ENCODE peak calls at places on chromosomes 6 and 20, in ten cellular contexts. K is GM23338, X is hepatocyte, P is DND-41, D is IMR-90, J is neural progenitor cell, U is MM.1S, N is fibroblast of lung, W is OCI-LY7, B is mesendoderm. Z is an unnamed sample.

GRCh38 chr20:36775196-36775595 is 1.6 kb upstream of the DSN1 start:
- DNase-seq in K (no peak), X (no peak), P (no peak), D (no peak), J (no peak), U (no peak), N (no peak), W (no peak), B (peak; percentile 30), Z (no peak)

GRCh38 chr6:44855562-44856494 is 468.3 kb downstream of the CDC5L start:
- DNase-seq in K (no peak), X (no peak), P (no peak), D (peak; percentile 56), J (no peak), U (no peak), N (peak; percentile 70), W (no peak), B (no peak), Z (no peak)

GRCh38 chr6:98529364-98529763 is 305.0 kb upstream of the POU3F2 start:
- DNase-seq in K (peak; percentile 26), X (no peak), P (no peak), D (no peak), J (no peak), U (no peak), N (no peak), W (no peak), B (no peak), Z (no peak)

GRCh38 chr6:63897459-63897858 is 261.9 kb downstream of the PHF3 start:
- DNase-seq in K (no peak), X (no peak), P (no peak), D (peak; percentile 86), J (no peak), U (no peak), N (peak; percentile 39), W (no peak), B (no peak), Z (peak; percentile 9)

GRCh38 chr20:30612344-30612743 is 645.1 kb upstream of the DEFB115 start:
- DNase-seq in K (no peak), X (no peak), P (no peak), D (no peak), J (no peak), U (no peak), N (no peak), W (no peak), B (no peak), Z (no peak)

GRCh38 chr6:107545761-107546160 is 55.8 kb downstream of the SOBP start:
- DNase-seq in K (no peak), X (no peak), P (no peak), D (no peak), J (no peak), U (no peak), N (no peak), W (no peak), B (no peak), Z (peak; percentile 12)

GRCh38 chr20:55103188-55103587 is 627.8 kb downstream of the DOK5 start:
- DNase-seq in K (no peak), X (peak; percentile 50), P (no peak), D (no peak), J (no peak), U (no peak), N (no peak), W (no peak), B (peak; percentile 67), Z (no peak)

GRCh38 chr20:57671072-57671391 is 38.8 kb downstream of the PMEPA1 start:
- DNase-seq in K (no peak), X (no peak), P (no peak), D (no peak), J (no peak), U (no peak), N (no peak), W (no peak), B (no peak), Z (no peak)

GRCh38 chr20:57211949-57212889 is 54.2 kb downstream of the BMP7 start:
- DNase-seq in K (peak; percentile 71), X (peak; percentile 90), P (no peak), D (peak; percentile 84), J (peak; percentile 88), U (no peak), N (peak; percentile 67), W (no peak), B (peak; percentile 87), Z (peak; percentile 93)

DNA sequence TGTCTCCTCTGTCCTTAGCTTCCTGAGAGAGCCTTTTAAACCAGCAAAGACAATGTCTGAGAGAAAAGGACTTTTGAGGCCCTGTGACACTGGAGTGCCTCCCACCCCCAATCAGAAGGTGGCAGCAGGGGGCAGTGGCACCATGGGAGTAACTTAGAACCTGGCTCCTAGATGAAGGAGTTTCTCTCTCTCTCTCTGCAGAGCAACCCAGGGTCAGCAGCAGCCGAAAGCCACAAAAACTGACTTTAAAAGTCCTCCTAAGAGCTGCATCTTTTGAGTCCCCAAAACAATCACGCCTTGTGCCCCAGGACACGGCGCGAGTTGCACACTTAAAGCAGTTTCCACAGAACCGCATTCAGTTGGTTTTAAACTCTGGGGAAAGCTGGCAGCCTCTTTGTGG is 5.3 kb upstream of the TCP11 start:
- DNase-seq in K (peak; percentile 71), X (peak; percentile 76), P (peak; percentile 38), D (peak; percentile 55), J (peak; percentile 71), U (peak; percentile 59), N (peak; percentile 65), W (peak; percentile 37), B (peak; percentile 79), Z (peak; percentile 81)
- H3K4me2 ChIP-seq in K (no peak overlapping the region), X (no peak overlapping the region), P (no peak overlapping the region), D (no peak overlapping the region), J (peak overlapping the region; percentile 71), U (no peak overlapping the region), N (no peak overlapping the region), W (no peak overlapping the region), B (no peak overlapping the region), Z (no peak overlapping the region)

DNA sequence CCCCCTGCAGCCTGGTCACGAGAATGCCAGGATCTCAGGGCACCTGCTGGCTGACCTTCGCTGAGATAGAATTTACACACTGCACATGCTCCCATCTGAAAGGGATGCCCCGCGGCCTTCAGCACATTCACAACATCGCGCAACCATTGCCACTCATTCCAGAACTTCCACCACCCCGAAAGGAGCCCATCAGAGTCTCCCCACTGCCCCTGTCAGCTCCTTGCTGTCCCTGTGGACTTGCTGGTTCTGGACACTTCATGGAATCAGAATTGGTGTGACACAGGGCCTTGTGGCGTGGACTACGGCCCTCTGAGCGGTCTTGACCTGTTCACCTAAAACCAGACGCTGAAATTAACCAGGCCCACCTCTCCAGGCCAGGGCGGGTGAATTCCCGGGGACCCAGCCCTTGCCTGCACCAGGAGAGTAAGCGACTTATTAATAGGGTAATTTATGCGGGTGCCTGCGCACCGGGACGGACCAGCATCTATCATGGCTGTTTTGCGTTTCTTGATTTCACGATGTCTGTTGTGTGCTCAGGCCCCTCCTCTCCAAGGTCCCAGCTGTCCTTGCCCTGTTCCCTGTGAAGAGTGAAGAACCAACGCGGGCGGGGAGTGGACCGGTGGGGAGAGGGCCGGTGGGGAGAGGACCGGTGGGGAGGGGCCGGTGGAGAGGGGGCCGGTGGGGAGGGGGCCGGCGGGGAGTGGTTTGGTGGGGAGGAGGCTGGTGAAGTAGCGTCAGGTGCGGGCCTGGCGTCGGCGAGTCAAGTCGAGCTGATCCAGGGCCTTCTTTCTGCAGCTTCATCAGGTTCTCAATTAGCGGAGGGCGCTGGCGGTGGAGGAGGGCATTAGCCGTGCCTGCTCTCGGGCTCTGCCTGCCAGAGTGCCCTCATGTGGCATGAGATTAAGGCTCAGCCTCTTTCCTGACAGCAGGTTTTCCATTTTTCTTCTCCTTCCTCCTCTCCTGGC is 20.9 kb upstream of the BHLHE23 start:
- DNase-seq in K (peak; percentile 83), X (no peak), P (no peak), D (no peak), J (peak; percentile 63), U (no peak), N (no peak), W (peak; percentile 30), B (peak; percentile 37), Z (peak; percentile 41)
- H3K4me2 ChIP-seq in K (peak overlapping the region; percentile 81), X (no peak overlapping the region), P (no peak overlapping the region), D (no peak overlapping the region), J (peak overlapping the region; percentile 67), U (no peak overlapping the region), N (no peak overlapping the region), W (no peak overlapping the region), B (peak overlapping the region; percentile 54), Z (no peak overlapping the region)

DNA sequence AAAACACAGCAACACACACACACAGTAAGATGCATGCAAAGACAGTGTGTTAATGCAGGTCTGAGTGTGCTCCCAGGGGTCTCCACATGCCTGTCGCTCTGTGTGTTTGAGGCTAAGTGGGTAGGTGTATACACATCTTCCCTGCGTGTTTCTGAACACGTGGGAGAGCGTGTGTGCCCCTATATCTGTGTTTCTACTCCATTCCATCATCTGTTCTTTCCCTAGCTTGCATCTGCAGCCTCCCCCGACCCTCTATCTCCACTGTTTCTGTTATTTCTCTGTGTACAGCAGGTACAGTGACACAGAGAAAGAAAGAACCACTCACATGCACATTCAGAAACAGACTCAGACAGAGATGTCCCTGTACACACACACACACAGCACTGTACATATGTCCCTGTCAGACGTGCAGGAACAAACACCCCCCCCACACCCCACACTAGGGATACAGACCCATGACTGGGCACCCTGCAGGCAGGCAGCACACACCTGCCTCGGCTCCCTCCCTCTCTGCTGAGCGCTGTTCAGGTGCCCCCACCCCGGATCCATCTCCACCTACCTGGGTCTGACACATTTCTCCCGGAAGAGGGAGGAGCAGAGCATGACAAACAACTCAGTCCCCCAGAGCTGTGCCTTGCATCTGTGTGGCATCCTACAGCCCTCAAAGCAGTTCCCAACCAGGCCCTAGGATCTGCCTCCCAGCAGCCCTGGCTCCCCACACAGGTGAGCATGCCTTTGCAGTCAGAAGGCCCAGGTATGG is 27.6 kb downstream of the KCNK15 start:
- DNase-seq in K (no peak), X (no peak), P (no peak), D (no peak), J (no peak), U (no peak), N (no peak), W (no peak), B (no peak), Z (no peak)
- H3K4me2 ChIP-seq in K (no peak overlapping the region), X (no peak overlapping the region), P (no peak overlapping the region), D (no peak overlapping the region), J (no peak overlapping the region), U (no peak overlapping the region), N (no peak overlapping the region), W (no peak overlapping the region), B (no peak overlapping the region), Z (no peak overlapping the region)

GRCh38 chr6:56962451-56962850 is 7.5 kb downstream of the BEND6 start:
- DNase-seq in K (no peak), X (no peak), P (no peak), D (no peak), J (no peak), U (no peak), N (no peak), W (no peak), B (no peak), Z (no peak)

GRCh38 chr6:56963043-56963442 is 8.1 kb downstream of the BEND6 start:
- DNase-seq in K (peak; percentile 21), X (no peak), P (no peak), D (no peak), J (no peak), U (no peak), N (no peak), W (no peak), B (peak; percentile 33), Z (no peak)

GRCh38 chr6:56961151-56961550 is 6.2 kb downstream of the BEND6 start:
- DNase-seq in K (no peak), X (no peak), P (no peak), D (no peak), J (no peak), U (no peak), N (no peak), W (peak; percentile 12), B (peak; percentile 14), Z (peak; percentile 48)

GRCh38 chr6:56965126-56965525 is 10.2 kb downstream of the BEND6 start:
- DNase-seq in K (no peak), X (no peak), P (no peak), D (no peak), J (no peak), U (no peak), N (no peak), W (no peak), B (no peak), Z (no peak)

GRCh38 chr6:56963793-56964192 is 8.9 kb downstream of the BEND6 start:
- DNase-seq in K (no peak), X (no peak), P (no peak), D (no peak), J (no peak), U (no peak), N (no peak), W (no peak), B (no peak), Z (no peak)
- H3K4me2 ChIP-seq in K (no peak overlapping the region), X (no peak overlapping the region), P (no peak overlapping the region), D (no peak overlapping the region), J (no peak overlapping the region), U (no peak overlapping the region), N (no peak overlapping the region), W (no peak overlapping the region), B (no peak overlapping the region), Z (no peak overlapping the region)

Z was measured in PC-3.